ENCODE peak calls at places on chromosome 19, in five cellular contexts. A is tibial nerve, E is hepatocyte, T is OCI-LY7, R is breast epithelium. L is an unnamed sample.

GRCh38 chr19:29214411-29214810 is 1.5 kb upstream of the UQCRFS1 start:
- DNase-seq in A (no peak), R (no peak), E (no peak), T (no peak), L (no peak)

GRCh38 chr19:13281567-13282291 is 131.5 kb downstream of the IER2 start:
- DNase-seq in T (no peak), R (no peak), E (no peak), A (no peak), L (no peak)

GRCh38 chr19:45200614-45201013 is 22.0 kb downstream of the BLOC1S3 start:
- DNase-seq in R (no peak), E (no peak), A (no peak), T (no peak), L (no peak)

GRCh38 chr19:38656171-38656981 is 8.9 kb downstream of the ACTN4 start:
- DNase-seq in R (no peak), A (no peak), E (no peak), T (no peak), L (no peak)

GRCh38 chr19:21264891-21265290 is 64.3 kb downstream of the ZNF708 start:
- DNase-seq in E (no peak), A (no peak), R (no peak), T (no peak), L (no peak)

GRCh38 chr19:16778796-16779411 is 50.3 kb upstream of the SIN3B start:
- DNase-seq in R (no peak), E (peak; percentile 48), T (peak; percentile 78), A (no peak), L (peak; percentile 29)

GRCh38 chr19:50728084-50728737 is 5.0 kb downstream of the CLEC11A start:
- DNase-seq in R (peak; percentile 62), A (peak; percentile 46), E (peak; percentile 88), T (no peak), L (no peak)

GRCh38 chr19:33395561-33396550 is 22.3 kb downstream of the CEBPG start:
- DNase-seq in A (peak; percentile 59), T (no peak), E (no peak), R (peak; percentile 61), L (no peak)

GRCh38 chr19:45171211-45171623 is 6.8 kb downstream of the TRAPPC6A start:
- DNase-seq in A (no peak), T (no peak), R (no peak), E (peak; percentile 3), L (peak; percentile 37)

GRCh38 chr19:38900220-38900629 is 456 bp downstream of the NFKBIB start:
- DNase-seq in T (no peak), E (no peak), A (no peak), R (no peak), L (no peak)

GRCh38 chr19:49361438-49362047 is 673 bp downstream of the TEAD2 start:
- DNase-seq in A (peak; percentile 55), T (peak; percentile 56), R (peak; percentile 86), E (peak; percentile 94), L (peak; percentile 47)
- H3K27ac ChIP-seq in A (peak overlapping the region; percentile 88), T (peak overlapping the region; percentile 48), R (peak overlapping the region; percentile 98), E (peak overlapping the region; percentile 98), L (peak overlapping the region; percentile 74)

GRCh38 chr19:11058246-11059030 is 30.8 kb upstream of the LDLR start:
- DNase-seq in R (no peak), E (no peak), A (no peak), T (no peak), L (no peak)
- H3K27ac ChIP-seq in R (no peak overlapping the region), E (no peak overlapping the region), A (no peak overlapping the region), T (no peak overlapping the region), L (no peak overlapping the region)

GRCh38 chr19:36112678-36113077 is 1.7 kb downstream of the OVOL3 start:
- DNase-seq in A (no peak), T (no peak), E (no peak), R (no peak), L (no peak)
- H3K27ac ChIP-seq in A (no peak overlapping the region), T (no peak overlapping the region), E (no peak overlapping the region), R (no peak overlapping the region), L (no peak overlapping the region)

GRCh38 chr19:4084547-4084877 is 17.8 kb upstream of the ZBTB7A start:
- DNase-seq in E (no peak), R (no peak), T (no peak), A (no peak), L (no peak)

GRCh38 chr19:4083677-4084546 is 17.2 kb upstream of the ZBTB7A start:
- DNase-seq in R (peak; percentile 78), T (peak; percentile 23), E (peak; percentile 60), A (no peak), L (peak; percentile 57)

GRCh38 chr19:4080473-4080872 is 13.8 kb upstream of the ZBTB7A start:
- DNase-seq in R (no peak), E (no peak), A (no peak), T (no peak), L (no peak)

GRCh38 chr19:4082172-4082571 is 15.5 kb upstream of the ZBTB7A start:
- DNase-seq in E (no peak), T (no peak), R (no peak), A (no peak), L (no peak)

GRCh38 chr19:4081441-4082129 is 14.9 kb upstream of the ZBTB7A start:
- DNase-seq in A (no peak), E (no peak), T (no peak), R (no peak), L (no peak)
- H3K27ac ChIP-seq in A (no peak overlapping the region), E (no peak overlapping the region), T (no peak overlapping the region), R (no peak overlapping the region), L (no peak overlapping the region)

GRCh38 chr19:3175761-3176714 is 2.5 kb upstream of the S1PR4 start:
- DNase-seq in R (no peak), T (no peak), A (no peak), E (peak; percentile 48), L (peak; percentile 82)

GRCh38 chr19:3178377-3178972 is at the start of gene S1PR4:
- DNase-seq in T (peak; percentile 83), A (no peak), R (no peak), E (peak; percentile 3), L (peak; percentile 23)

GRCh38 chr19:3179739-3180293 is 1.2 kb downstream of the S1PR4 start:
- DNase-seq in A (no peak), E (no peak), T (peak; percentile 34), R (no peak), L (no peak)

GRCh38 chr19:3178973-3179738 is 587 bp downstream of the S1PR4 start:
- DNase-seq in R (no peak), E (no peak), A (no peak), T (peak; percentile 33), L (no peak)

DNA sequence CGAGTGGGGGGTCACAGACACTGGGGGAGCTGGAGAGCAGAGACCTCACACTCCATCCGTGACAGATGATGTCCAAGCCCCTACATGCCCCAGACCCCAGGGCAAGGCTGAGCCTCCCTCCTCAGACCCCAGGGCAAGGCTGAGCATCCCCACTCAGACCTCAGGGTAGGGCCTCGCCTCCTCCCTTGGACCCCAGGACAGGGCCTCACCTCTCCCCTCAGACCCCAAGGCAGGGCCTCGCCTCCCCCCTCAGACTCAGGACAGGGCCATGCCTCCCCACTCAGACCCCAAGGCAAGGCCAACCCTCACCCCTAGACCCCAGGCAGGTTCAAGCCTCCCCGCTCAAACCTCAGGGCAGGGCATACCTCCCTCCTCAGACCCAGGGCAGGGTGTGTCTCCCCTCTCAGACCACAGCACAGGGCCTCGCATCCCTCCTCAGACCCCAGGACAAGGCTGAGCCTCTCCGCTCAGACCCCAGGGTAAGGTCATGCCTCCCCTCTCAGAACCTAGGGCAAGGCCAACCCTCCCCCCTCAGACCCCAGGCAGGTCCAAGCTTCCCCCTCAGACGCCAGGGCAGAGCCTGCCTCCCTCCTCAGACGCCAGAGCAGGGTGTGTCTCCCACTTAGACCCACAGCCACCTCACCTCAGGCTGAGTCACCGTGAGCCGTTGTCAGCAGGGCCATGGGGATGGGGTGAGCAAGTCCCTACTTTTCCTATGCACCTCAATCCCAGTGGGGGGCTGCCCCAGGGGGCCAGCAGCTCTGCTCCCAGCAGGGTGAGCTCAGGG is 1.7 kb upstream of the S1PR4 start:
- DNase-seq in T (no peak), R (no peak), A (no peak), E (peak; percentile 57), L (peak; percentile 62)
- H3K27ac ChIP-seq in T (no peak overlapping the region), R (peak overlapping the region; percentile 38), A (peak overlapping the region; percentile 51), E (peak overlapping the region; percentile 71), L (no peak overlapping the region)

GRCh38 chr19:46963093-46963734 is 56.4 kb upstream of the NPAS1 start:
- DNase-seq in A (no peak), E (no peak), R (no peak), T (no peak), L (no peak)
- H3K27ac ChIP-seq in A (no peak overlapping the region), E (no peak overlapping the region), R (no peak overlapping the region), T (no peak overlapping the region), L (no peak overlapping the region)

DNA sequence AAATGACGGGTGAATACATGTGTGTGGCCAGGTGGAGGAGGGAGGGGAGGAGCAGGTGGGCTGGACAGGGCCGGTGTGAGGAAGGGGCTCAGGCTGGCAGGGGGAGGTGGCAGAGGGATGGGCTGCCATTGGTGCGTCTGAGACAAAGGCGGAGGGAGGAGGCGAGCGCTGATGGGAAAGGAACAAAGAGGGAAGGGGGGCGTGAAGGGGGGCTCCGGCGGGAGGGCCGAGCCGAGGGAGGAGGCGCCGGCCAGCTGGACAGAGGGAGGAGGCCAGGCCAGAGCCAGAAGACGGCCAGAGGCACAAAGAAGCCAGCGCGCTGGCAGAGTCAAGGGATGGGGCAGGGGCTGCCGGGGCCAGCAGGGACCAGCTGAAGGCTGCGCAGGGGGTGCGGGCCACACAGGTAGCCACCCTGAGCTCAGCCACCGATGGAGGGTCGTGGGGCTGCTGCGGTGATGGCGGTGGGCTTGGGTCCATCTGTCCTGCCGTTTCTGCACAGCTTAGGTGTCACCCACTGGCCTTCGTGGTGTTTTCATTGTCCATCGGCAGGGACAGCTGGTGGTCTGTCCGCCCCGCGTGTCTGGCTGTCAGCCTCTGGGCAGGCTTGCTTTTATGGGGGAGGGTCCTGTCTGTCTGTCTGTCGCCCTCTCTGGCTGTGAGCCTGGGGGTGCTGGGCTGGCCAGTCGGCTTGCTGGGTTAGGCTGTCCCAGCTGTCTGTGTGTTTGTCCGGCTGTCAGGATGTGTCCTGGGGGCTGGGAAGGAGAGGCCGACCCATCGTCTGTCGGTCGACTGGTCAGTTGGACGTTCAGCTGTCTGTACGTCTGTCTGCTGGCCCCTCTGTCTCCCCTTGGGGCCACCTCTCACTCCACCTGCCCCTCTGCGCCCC is 2.2 kb downstream of the APC2 start:
- DNase-seq in R (no peak), T (no peak), A (no peak), E (no peak), L (no peak)
- H3K27ac ChIP-seq in R (no peak overlapping the region), T (no peak overlapping the region), A (peak overlapping the region; percentile 31), E (no peak overlapping the region), L (no peak overlapping the region)